ENCODE peak calls at places on chromosome 6, in six cellular contexts. V is effector memory CD4-positive, alpha-beta T cell; P is GM04504; B is lung microvascular endothelial cell; Y is fibroblast of the aortic adventitia; R is ELR. C is an unnamed sample.

GRCh38 chr6:152248987-152249386 is 388.2 kb downstream of the SYNE1 start:
- DNase-seq in V (no peak), P (no peak), B (no peak), Y (no peak), R (no peak), C (no peak)

GRCh38 chr6:104527761-104528415 is 331.8 kb downstream of the HACE1 start:
- DNase-seq in V (no peak), P (peak), B (peak), Y (peak), R (peak), C (peak)

GRCh38 chr6:106444777-106445507 is 84.4 kb downstream of the CRYBG1 start:
- DNase-seq in V (no peak), P (peak), B (peak), Y (peak), R (peak), C (peak)

GRCh38 chr6:56714982-56715456 is 72.3 kb upstream of the DST start:
- DNase-seq in V (no peak), P (peak), B (peak), Y (peak), R (peak), C (peak)

GRCh38 chr6:190596-191395 is 101.5 kb upstream of the DUSP22 start:
- DNase-seq in V (no peak), P (no peak), B (no peak), Y (no peak), R (no peak), C (no peak)

GRCh38 chr6:46352541-46353267 is 138.5 kb downstream of the RCAN2 start:
- DNase-seq in V (no peak), P (no peak), B (no peak), Y (no peak), R (no peak), C (peak)

GRCh38 chr6:117549606-117550005 is 52.7 kb downstream of the GOPC start:
- DNase-seq in V (no peak), P (no peak), B (no peak), Y (no peak), R (no peak), C (no peak)

GRCh38 chr6:99434702-99435530 is 9.8 kb upstream of the PNISR start:
- DNase-seq in V (no peak), P (no peak), B (peak), Y (peak), R (peak), C (peak)

GRCh38 chr6:42118162-42119001 is 24.0 kb downstream of the C6orf132 start:
- DNase-seq in V (no peak), P (no peak), B (no peak), Y (peak), R (peak), C (peak)

C was measured in A172.